ENCODE peak calls at places on chromosomes 2 and 18, in seven cellular contexts. One of them, this sample, is unnamed.

GRCh38 chr2:241892299-241893137 is 23.0 kb downstream of the RTP5 start:
- DNase-seq in effector memory CD4-positive, alpha-beta T cell: no peak
- DNase-seq in heart left ventricle: no peak
- DNase-seq in body of pancreas: peak; percentile 46
- DNase-seq in WERI-Rb-1: peak; percentile 78
- DNase-seq in H1: no peak
- DNase-seq in ovary: peak; percentile 28
- DNase-seq in this sample: peak; percentile 51

GRCh38 chr2:203328735-203329549 is 748 bp downstream of the ABI2 start:
- DNase-seq in effector memory CD4-positive, alpha-beta T cell: peak; percentile 5
- DNase-seq in heart left ventricle: peak; percentile 55
- DNase-seq in body of pancreas: peak; percentile 44
- DNase-seq in WERI-Rb-1: peak; percentile 37
- DNase-seq in H1: no peak
- DNase-seq in ovary: peak; percentile 43
- DNase-seq in this sample: peak; percentile 55

GRCh38 chr2:26352892-26353291 is 6.3 kb upstream of the ADGRF3 start:
- DNase-seq in effector memory CD4-positive, alpha-beta T cell: no peak
- DNase-seq in heart left ventricle: no peak
- DNase-seq in body of pancreas: no peak
- DNase-seq in WERI-Rb-1: no peak
- DNase-seq in H1: no peak
- DNase-seq in ovary: no peak
- DNase-seq in this sample: no peak

GRCh38 chr2:228245601-228246000 is 64.1 kb upstream of the SPHKAP start:
- DNase-seq in effector memory CD4-positive, alpha-beta T cell: no peak
- DNase-seq in heart left ventricle: no peak
- DNase-seq in body of pancreas: no peak
- DNase-seq in WERI-Rb-1: no peak
- DNase-seq in H1: no peak
- DNase-seq in ovary: no peak
- DNase-seq in this sample: no peak

GRCh38 chr2:102103992-102104871 is 38.3 kb upstream of the IL1R1 start:
- DNase-seq in effector memory CD4-positive, alpha-beta T cell: peak; percentile 9
- DNase-seq in heart left ventricle: peak; percentile 55
- DNase-seq in body of pancreas: peak; percentile 74
- DNase-seq in WERI-Rb-1: no peak
- DNase-seq in H1: no peak
- DNase-seq in ovary: peak; percentile 68
- DNase-seq in this sample: no peak

GRCh38 chr2:129189617-129190016 is 789.8 kb upstream of the RAB6C start:
- DNase-seq in effector memory CD4-positive, alpha-beta T cell: no peak
- DNase-seq in heart left ventricle: no peak
- DNase-seq in body of pancreas: no peak
- DNase-seq in WERI-Rb-1: no peak
- DNase-seq in H1: no peak
- DNase-seq in ovary: no peak
- DNase-seq in this sample: no peak

GRCh38 chr2:212912445-212913103 is 238.8 kb downstream of the IKZF2 start:
- DNase-seq in effector memory CD4-positive, alpha-beta T cell: no peak
- DNase-seq in heart left ventricle: no peak
- DNase-seq in body of pancreas: no peak
- DNase-seq in WERI-Rb-1: no peak
- DNase-seq in H1: no peak
- DNase-seq in ovary: no peak
- DNase-seq in this sample: no peak

GRCh38 chr18:10330428-10330827 is 124.0 kb upstream of the APCDD1 start:
- DNase-seq in effector memory CD4-positive, alpha-beta T cell: no peak
- DNase-seq in heart left ventricle: no peak
- DNase-seq in body of pancreas: no peak
- DNase-seq in WERI-Rb-1: no peak
- DNase-seq in H1: no peak
- DNase-seq in ovary: no peak
- DNase-seq in this sample: no peak

GRCh38 chr2:61179701-61180639 is 18.0 kb downstream of the C2orf74 start:
- DNase-seq in effector memory CD4-positive, alpha-beta T cell: no peak
- DNase-seq in heart left ventricle: peak; percentile 72
- DNase-seq in body of pancreas: peak; percentile 87
- DNase-seq in WERI-Rb-1: no peak
- DNase-seq in H1: no peak
- DNase-seq in ovary: peak; percentile 84
- DNase-seq in this sample: no peak

GRCh38 chr2:192196451-192197194 is 1.9 kb upstream of the TMEFF2 start:
- DNase-seq in effector memory CD4-positive, alpha-beta T cell: no peak
- DNase-seq in heart left ventricle: no peak
- DNase-seq in body of pancreas: no peak
- DNase-seq in WERI-Rb-1: no peak
- DNase-seq in H1: no peak
- DNase-seq in ovary: no peak
- DNase-seq in this sample: peak; percentile 50

GRCh38 chr2:103792039-103792438 is 1030.2 kb downstream of the TMEM182 start:
- DNase-seq in effector memory CD4-positive, alpha-beta T cell: no peak
- DNase-seq in heart left ventricle: no peak
- DNase-seq in body of pancreas: no peak
- DNase-seq in WERI-Rb-1: no peak
- DNase-seq in H1: peak; percentile 72
- DNase-seq in ovary: no peak
- DNase-seq in this sample: no peak

GRCh38 chr2:27855476-27855875 is 34.7 kb downstream of the RBKS start:
- DNase-seq in effector memory CD4-positive, alpha-beta T cell: no peak
- DNase-seq in heart left ventricle: no peak
- DNase-seq in body of pancreas: no peak
- DNase-seq in WERI-Rb-1: no peak
- DNase-seq in H1: no peak
- DNase-seq in ovary: no peak
- DNase-seq in this sample: no peak

DNA sequence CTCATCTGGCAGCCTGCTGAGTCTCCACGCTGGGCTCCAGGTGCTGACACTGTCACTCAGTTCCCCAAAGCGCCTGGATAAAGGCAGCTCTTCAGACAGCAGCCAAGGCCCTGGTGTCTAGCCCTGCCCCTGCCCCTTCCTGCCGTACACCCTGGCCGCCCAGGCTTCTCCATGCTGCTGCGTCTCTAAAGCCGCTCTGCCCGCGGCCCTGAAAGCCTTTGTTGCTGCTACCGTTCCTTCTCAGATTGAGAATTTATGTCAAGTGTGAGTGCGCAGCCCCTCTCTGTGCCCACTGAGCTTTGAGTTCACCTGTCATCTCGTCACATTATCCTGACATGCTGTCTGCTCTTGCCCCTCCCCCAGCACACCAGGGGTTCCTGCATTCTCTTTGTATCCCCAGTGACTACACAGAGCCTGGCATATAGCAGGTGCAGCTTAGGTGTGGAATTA is 140.1 kb upstream of the BCL2L11 start:
- DNase-seq in effector memory CD4-positive, alpha-beta T cell: no peak
- DNase-seq in heart left ventricle: no peak
- DNase-seq in body of pancreas: no peak
- DNase-seq in WERI-Rb-1: no peak
- DNase-seq in H1: no peak
- DNase-seq in ovary: no peak
- DNase-seq in this sample: no peak
- H3K27me3 ChIP-seq in effector memory CD4-positive, alpha-beta T cell: no peaks in the 10 kb centered on the region
- H3K27me3 ChIP-seq in heart left ventricle: no peaks in the 10 kb centered on the region
- H3K27me3 ChIP-seq in body of pancreas: no peaks in the 10 kb centered on the region
- H3K27me3 ChIP-seq in WERI-Rb-1: peaks cover 91% of the 10 kb centered on the region
- H3K27me3 ChIP-seq in H1: no peaks in the 10 kb centered on the region
- H3K27me3 ChIP-seq in ovary: no peaks in the 10 kb centered on the region
- H3K27me3 ChIP-seq in this sample: no peaks in the 10 kb centered on the region

GRCh38 chr2:64649626-64650025 is 4.1 kb downstream of the SERTAD2 start:
- DNase-seq in effector memory CD4-positive, alpha-beta T cell: no peak
- DNase-seq in heart left ventricle: no peak
- DNase-seq in body of pancreas: peak; percentile 65
- DNase-seq in WERI-Rb-1: peak; percentile 67
- DNase-seq in H1: no peak
- DNase-seq in ovary: no peak
- DNase-seq in this sample: no peak
- H3K27ac ChIP-seq in effector memory CD4-positive, alpha-beta T cell: no peak overlapping the region
- H3K27ac ChIP-seq in heart left ventricle: peak overlapping the region; percentile 57
- H3K27ac ChIP-seq in body of pancreas: peak overlapping the region; percentile 80
- H3K27ac ChIP-seq in WERI-Rb-1: peak overlapping the region; percentile 97
- H3K27ac ChIP-seq in H1: no peak overlapping the region
- H3K27ac ChIP-seq in ovary: no peak overlapping the region
- H3K27ac ChIP-seq in this sample: no peak overlapping the region

DNA sequence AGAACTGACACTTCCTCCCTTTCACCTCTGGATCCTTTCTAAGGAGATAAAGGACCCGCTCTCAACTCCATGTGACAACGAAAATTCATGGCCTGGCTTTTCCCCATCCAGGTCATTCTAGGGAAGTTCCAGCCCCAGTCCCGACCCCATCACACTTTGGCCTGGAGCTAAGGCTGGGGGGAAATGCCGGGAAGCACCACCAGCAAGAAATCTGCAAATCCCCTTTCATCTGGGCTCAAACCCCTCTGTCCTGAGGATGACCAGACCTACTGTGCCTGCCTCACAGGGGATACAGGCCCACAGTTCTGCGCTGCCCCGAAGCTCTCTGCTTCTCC is 1.3 kb downstream of the SIX2 start:
- DNase-seq in effector memory CD4-positive, alpha-beta T cell: no peak
- DNase-seq in heart left ventricle: no peak
- DNase-seq in body of pancreas: no peak
- DNase-seq in WERI-Rb-1: no peak
- DNase-seq in H1: no peak
- DNase-seq in ovary: no peak
- DNase-seq in this sample: no peak
- H3K27me3 ChIP-seq in effector memory CD4-positive, alpha-beta T cell: peaks cover 64% of the 10 kb centered on the region
- H3K27me3 ChIP-seq in heart left ventricle: peaks cover 67% of the 10 kb centered on the region
- H3K27me3 ChIP-seq in body of pancreas: peaks cover 3% of the 10 kb centered on the region
- H3K27me3 ChIP-seq in WERI-Rb-1: peaks cover 35% of the 10 kb centered on the region
- H3K27me3 ChIP-seq in H1: peaks cover 91% of the 10 kb centered on the region
- H3K27me3 ChIP-seq in ovary: no peaks in the 10 kb centered on the region
- H3K27me3 ChIP-seq in this sample: no peaks in the 10 kb centered on the region

DNA sequence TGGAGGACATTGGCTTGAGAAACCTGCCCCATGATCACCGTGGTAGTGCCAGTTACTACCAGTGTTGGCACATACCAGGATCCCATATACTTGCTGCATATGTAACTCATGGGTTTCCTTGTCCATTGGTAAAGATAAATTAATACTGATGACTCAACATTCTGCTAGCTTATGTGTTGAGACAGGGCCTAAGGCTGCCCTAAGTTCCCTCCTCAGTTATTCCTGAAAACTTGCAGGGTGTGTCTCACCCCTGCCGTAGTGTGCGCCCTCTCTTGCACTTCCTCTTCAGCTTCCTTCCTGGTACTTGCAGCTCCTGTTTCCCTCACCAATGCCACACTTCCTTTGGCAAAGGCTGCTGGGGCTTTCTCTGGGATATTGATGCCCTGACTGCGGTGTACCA is 4.3 kb upstream of the INO80C start:
- DNase-seq in effector memory CD4-positive, alpha-beta T cell: no peak
- DNase-seq in heart left ventricle: no peak
- DNase-seq in body of pancreas: no peak
- DNase-seq in WERI-Rb-1: no peak
- DNase-seq in H1: no peak
- DNase-seq in ovary: no peak
- DNase-seq in this sample: no peak
- H3K27ac ChIP-seq in effector memory CD4-positive, alpha-beta T cell: no peak overlapping the region
- H3K27ac ChIP-seq in heart left ventricle: no peak overlapping the region
- H3K27ac ChIP-seq in body of pancreas: no peak overlapping the region
- H3K27ac ChIP-seq in WERI-Rb-1: no peak overlapping the region
- H3K27ac ChIP-seq in H1: no peak overlapping the region
- H3K27ac ChIP-seq in ovary: no peak overlapping the region
- H3K27ac ChIP-seq in this sample: no peak overlapping the region

DNA sequence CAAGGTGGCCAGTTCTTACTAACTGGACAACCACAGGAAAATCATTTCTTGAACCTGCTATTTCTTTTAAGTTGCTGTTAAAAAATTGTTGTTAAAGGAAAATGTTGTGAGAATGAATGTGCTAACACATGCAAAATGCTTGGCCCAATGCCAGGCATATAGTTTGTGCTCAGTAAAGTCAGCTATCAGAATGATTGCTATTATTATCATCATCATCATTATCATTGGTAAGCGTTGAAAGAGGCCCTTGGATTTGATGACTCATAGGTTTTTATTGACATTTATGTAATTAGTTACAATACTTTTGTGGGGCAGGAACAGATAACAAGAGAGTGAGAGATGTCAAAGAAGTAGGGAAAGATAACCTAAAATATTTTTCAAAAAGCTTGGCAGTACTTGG is 394.2 kb upstream of the ZEB2 start:
- DNase-seq in effector memory CD4-positive, alpha-beta T cell: no peak
- DNase-seq in heart left ventricle: no peak
- DNase-seq in body of pancreas: no peak
- DNase-seq in WERI-Rb-1: no peak
- DNase-seq in H1: no peak
- DNase-seq in ovary: no peak
- DNase-seq in this sample: no peak
- H3K27me3 ChIP-seq in effector memory CD4-positive, alpha-beta T cell: no peaks in the 10 kb centered on the region
- H3K27me3 ChIP-seq in heart left ventricle: no peaks in the 10 kb centered on the region
- H3K27me3 ChIP-seq in body of pancreas: no peaks in the 10 kb centered on the region
- H3K27me3 ChIP-seq in WERI-Rb-1: no peaks in the 10 kb centered on the region
- H3K27me3 ChIP-seq in H1: no peaks in the 10 kb centered on the region
- H3K27me3 ChIP-seq in ovary: no peaks in the 10 kb centered on the region
- H3K27me3 ChIP-seq in this sample: no peaks in the 10 kb centered on the region

DNA sequence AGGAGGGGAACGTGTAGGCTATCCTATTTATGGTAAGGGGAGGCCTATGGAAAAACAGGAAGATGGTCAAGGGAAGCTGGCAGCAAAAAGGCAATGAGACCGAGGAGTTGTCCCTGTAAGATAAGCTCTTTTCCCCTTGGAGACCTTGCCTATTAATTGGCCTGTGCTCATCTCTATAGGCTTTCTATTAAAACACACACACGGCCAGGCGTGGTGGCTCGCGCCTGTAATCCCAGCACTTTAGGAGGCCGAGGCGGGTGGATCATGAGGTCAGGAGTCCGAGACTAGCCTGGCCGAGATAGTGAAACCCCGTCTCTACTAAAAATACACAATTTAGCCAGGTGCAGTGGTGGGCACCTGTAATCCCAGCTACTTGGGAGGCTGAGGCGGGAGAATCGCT is 32.1 kb downstream of the EPAS1 start:
- DNase-seq in effector memory CD4-positive, alpha-beta T cell: no peak
- DNase-seq in heart left ventricle: no peak
- DNase-seq in body of pancreas: no peak
- DNase-seq in WERI-Rb-1: no peak
- DNase-seq in H1: no peak
- DNase-seq in ovary: no peak
- DNase-seq in this sample: no peak
- H3K27ac ChIP-seq in effector memory CD4-positive, alpha-beta T cell: no peak overlapping the region
- H3K27ac ChIP-seq in heart left ventricle: peak overlapping the region; percentile 85
- H3K27ac ChIP-seq in body of pancreas: peak overlapping the region; percentile 87
- H3K27ac ChIP-seq in WERI-Rb-1: no peak overlapping the region
- H3K27ac ChIP-seq in H1: no peak overlapping the region
- H3K27ac ChIP-seq in ovary: peak overlapping the region; percentile 37
- H3K27ac ChIP-seq in this sample: no peak overlapping the region